ENCODE peak calls at places on chromosomes 11 and 22, in four cellular contexts. C, X, M and Z are unnamed samples.

GRCh38 chr11:16793511-16793910 is 55.1 kb downstream of the C11orf58 start:
- DNase-seq in C (no peak), X (no peak), M (no peak), Z (no peak)

GRCh38 chr11:1502971-1503707 is 16.6 kb upstream of the MOB2 start:
- DNase-seq in M (no peak), X (no peak), C (no peak), Z (no peak)

GRCh38 chr22:35742342-35743100 is 24.8 kb downstream of the APOL5 start:
- DNase-seq in C (peak), X (no peak), M (no peak), Z (peak)

GRCh38 chr22:37186228-37186996 is 1.6 kb downstream of the C1QTNF6 start:
- DNase-seq in C (peak), M (peak), X (peak), Z (peak)

GRCh38 chr11:73875380-73875779 is 1.3 kb downstream of the COA4 start:
- DNase-seq in M (no peak), X (no peak), C (no peak), Z (no peak)

GRCh38 chr22:17944205-17944725 is 80.1 kb downstream of the MICAL3 start:
- DNase-seq in M (no peak), C (no peak), X (no peak), Z (no peak)

GRCh38 chr11:115085461-115086220 is 407.3 kb downstream of the NXPE2 start:
- DNase-seq in M (no peak), X (no peak), C (no peak), Z (no peak)

GRCh38 chr11:75004215-75004614 is 15.5 kb downstream of the NEU3 start:
- DNase-seq in C (no peak), X (no peak), M (no peak), Z (no peak)

GRCh38 chr11:134879931-134880330 is 467.9 kb upstream of the B3GAT1 start:
- DNase-seq in M (no peak), C (no peak), X (no peak), Z (no peak)

GRCh38 chr11:126460417-126461095 is 105.1 kb downstream of the ST3GAL4 start:
- DNase-seq in X (no peak), C (no peak), M (no peak), Z (no peak)

GRCh38 chr11:125375146-125375545 is 120.9 kb downstream of the FEZ1 start:
- DNase-seq in C (no peak), X (no peak), M (no peak), Z (no peak)

GRCh38 chr11:124656759-124657627 is 16.5 kb downstream of the SIAE start:
- DNase-seq in C (no peak), X (no peak), M (no peak), Z (no peak)

GRCh38 chr11:115916596-115916995 is 412.4 kb upstream of the CADM1 start:
- DNase-seq in C (no peak), X (no peak), M (no peak), Z (no peak)

GRCh38 chr11:10476927-10477689 is 22.0 kb downstream of the AMPD3 start:
- DNase-seq in X (no peak), M (no peak), C (no peak), Z (no peak)

GRCh38 chr11:103730151-103730940 is 306.1 kb upstream of the DDI1 start:
- DNase-seq in C (no peak), X (no peak), M (no peak), Z (peak)

GRCh38 chr11:78961186-78961782 is 386.6 kb upstream of the NARS2 start:
- DNase-seq in M (no peak), X (no peak), C (peak), Z (peak)

GRCh38 chr11:65434667-65435179 is 12.1 kb downstream of the NEAT1 start:
- DNase-seq in M (no peak), X (no peak), C (no peak), Z (peak)

GRCh38 chr11:8333431-8334401 is 70.0 kb upstream of the LMO1 start:
- DNase-seq in C (no peak), M (no peak), X (no peak), Z (no peak)

GRCh38 chr22:48943567-48944432 is 883.9 kb downstream of the BRD1 start:
- DNase-seq in M (no peak), C (peak), X (peak), Z (no peak)

GRCh38 chr22:43889366-43890253 is 2.2 kb downstream of the PNPLA5 start:
- DNase-seq in M (no peak), C (no peak), X (no peak), Z (no peak)

GRCh38 chr11:63944987-63945386 is 6.2 kb downstream of the NAA40 start:
- DNase-seq in X (peak), M (no peak), C (no peak), Z (no peak)

DNA sequence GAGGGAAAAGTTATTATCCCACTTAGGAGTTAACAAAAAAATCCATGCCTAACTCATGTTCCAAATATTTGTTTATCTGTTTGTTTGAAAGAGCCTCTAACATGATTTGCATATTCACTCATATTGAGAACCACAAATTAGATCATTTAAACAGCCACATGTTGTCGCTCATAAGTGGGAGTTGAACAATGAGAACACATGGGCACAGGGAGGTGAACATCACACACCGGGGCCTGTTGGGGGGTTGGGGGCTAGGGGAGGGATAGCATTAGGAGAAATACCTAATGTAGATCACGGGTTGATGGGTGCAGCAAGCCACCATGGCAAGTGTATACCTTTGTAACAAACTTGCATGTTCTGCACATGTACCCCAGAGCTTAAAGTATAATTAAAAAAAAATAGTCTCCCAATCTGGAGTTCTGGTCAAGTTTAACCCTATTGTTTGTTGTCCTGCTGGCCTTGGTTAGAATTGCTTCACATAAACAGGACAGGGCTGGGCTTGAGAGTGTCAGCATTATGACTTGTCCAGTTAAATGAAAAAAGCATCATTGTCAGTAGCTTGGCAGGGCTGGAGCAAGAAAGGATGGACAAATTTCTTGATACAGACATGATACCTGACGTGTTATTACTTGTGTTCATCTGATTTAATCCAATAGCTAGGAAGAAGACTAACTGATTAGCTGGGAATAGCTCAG is 57.8 kb upstream of the PSMA1 start:
- DNase-seq in C (no peak), M (no peak), X (no peak), Z (no peak)
- H2AFZ ChIP-seq in C (no peak), M (no peak), X (no peak), Z (peak)

DNA sequence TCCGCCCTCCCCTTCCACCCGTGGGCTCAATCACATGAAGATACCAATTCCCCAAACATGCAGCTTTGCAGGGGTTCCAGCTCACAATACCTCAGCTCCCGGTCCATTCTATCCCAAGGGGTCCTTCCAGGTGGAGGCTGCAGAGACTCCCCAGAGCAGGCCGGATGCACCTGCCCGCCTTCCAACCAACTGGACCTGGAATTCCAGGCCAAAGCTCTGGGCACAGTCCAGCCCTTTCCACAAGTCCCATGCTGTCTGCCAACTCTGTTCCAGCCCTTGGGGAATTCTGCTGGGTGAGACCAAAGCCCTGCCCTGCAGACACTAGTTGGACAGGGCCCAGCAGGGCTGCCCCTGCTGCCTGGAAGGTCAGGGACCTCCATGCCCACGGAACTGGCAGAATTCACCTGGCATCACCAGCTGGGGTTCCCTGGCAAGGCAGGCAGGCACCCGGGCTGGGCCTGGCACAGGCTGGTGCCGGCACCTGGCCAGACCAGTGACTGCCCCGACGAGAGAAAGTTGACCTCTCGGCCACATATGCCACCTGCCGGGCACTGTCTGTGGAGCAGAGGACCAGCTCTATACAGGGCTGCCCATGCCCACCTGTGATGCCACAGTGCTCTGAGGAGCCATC is 4.9 kb downstream of the SYT7 start:
- DNase-seq in C (no peak), X (no peak), M (no peak), Z (no peak)
- TF ChIP-seq MYC in C (no peak), X (no peak), M (no peak), Z (no peak)

DNA sequence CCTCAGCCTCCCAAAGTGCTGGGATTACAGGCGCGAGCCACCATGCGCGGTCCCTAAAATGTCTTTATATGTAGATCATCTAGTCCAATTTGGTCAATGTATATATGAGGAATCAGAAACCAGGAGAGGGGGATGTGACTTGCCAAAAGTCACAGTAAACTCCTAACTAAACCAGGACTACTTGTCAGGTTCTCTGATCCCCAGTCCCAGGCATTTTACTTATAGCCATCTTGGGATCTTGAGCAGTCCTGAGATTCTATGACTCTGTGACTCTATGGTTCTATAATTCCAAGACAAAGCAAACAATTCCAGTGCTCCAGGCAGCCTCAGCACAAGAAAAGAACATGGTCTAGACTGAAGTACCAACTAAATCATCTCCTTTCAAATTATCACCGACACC is at the start of gene MS4A5:
- DNase-seq in C (no peak), X (no peak), M (no peak), Z (no peak)
- H2AFZ ChIP-seq in C (no peak), X (no peak), M (no peak), Z (no peak)

GRCh38 chr22:28249402-28249801 is 330.3 kb upstream of the PITPNB start:
- DNase-seq in X (no peak), C (no peak), M (no peak), Z (no peak)

GRCh38 chr22:28247667-28248363 is 328.8 kb upstream of the PITPNB start:
- DNase-seq in C (peak), X (no peak), M (no peak), Z (no peak)

GRCh38 chr22:28250036-28250695 is 331.1 kb upstream of the PITPNB start:
- DNase-seq in C (no peak), M (no peak), X (no peak), Z (no peak)

GRCh38 chr22:28254396-28254795 is 335.3 kb upstream of the PITPNB start:
- DNase-seq in M (no peak), X (no peak), C (no peak), Z (no peak)

GRCh38 chr22:28252539-28252938 is 333.5 kb upstream of the PITPNB start:
- DNase-seq in X (no peak), C (no peak), M (no peak), Z (no peak)
- TF ChIP-seq MYC in X (no peak), C (no peak), M (no peak), Z (no peak)